ENCODE peak calls at places on chromosomes 3 and 15, in eight cellular contexts. One of them, this sample, is unnamed.

GRCh38 chr3:101972430-101973162 is 123.3 kb downstream of the NFKBIZ start:
- DNase-seq in BJ: no peak
- DNase-seq in CD8-positive, alpha-beta T cell: no peak
- DNase-seq in mucosa of descending colon: no peak
- DNase-seq in pancreas: no peak
- DNase-seq in tibial nerve: no peak
- DNase-seq in adrenal gland: no peak
- DNase-seq in cardiac muscle cell: no peak
- DNase-seq in this sample: no peak

GRCh38 chr3:187970106-187970505 is 183.9 kb upstream of the LPP start:
- DNase-seq in BJ: no peak
- DNase-seq in CD8-positive, alpha-beta T cell: no peak
- DNase-seq in mucosa of descending colon: no peak
- DNase-seq in pancreas: no peak
- DNase-seq in tibial nerve: no peak
- DNase-seq in adrenal gland: no peak
- DNase-seq in cardiac muscle cell: no peak
- DNase-seq in this sample: no peak

GRCh38 chr3:125028657-125029056 is 27.1 kb downstream of the HEG1 start:
- DNase-seq in BJ: no peak
- DNase-seq in CD8-positive, alpha-beta T cell: no peak
- DNase-seq in mucosa of descending colon: no peak
- DNase-seq in pancreas: no peak
- DNase-seq in tibial nerve: no peak
- DNase-seq in adrenal gland: no peak
- DNase-seq in cardiac muscle cell: no peak
- DNase-seq in this sample: no peak

GRCh38 chr3:190318666-190319065 is 3.6 kb downstream of the CLDN1 start:
- DNase-seq in BJ: no peak
- DNase-seq in CD8-positive, alpha-beta T cell: no peak
- DNase-seq in mucosa of descending colon: no peak
- DNase-seq in pancreas: no peak
- DNase-seq in tibial nerve: no peak
- DNase-seq in adrenal gland: no peak
- DNase-seq in cardiac muscle cell: no peak
- DNase-seq in this sample: no peak

GRCh38 chr15:34358367-34358766 is 8.6 kb downstream of the LPCAT4 start:
- DNase-seq in BJ: no peak
- DNase-seq in CD8-positive, alpha-beta T cell: no peak
- DNase-seq in mucosa of descending colon: no peak
- DNase-seq in pancreas: no peak
- DNase-seq in tibial nerve: no peak
- DNase-seq in adrenal gland: no peak
- DNase-seq in cardiac muscle cell: no peak
- DNase-seq in this sample: no peak

GRCh38 chr3:192637803-192638202 is 89.5 kb downstream of the FGF12 start:
- DNase-seq in BJ: no peak
- DNase-seq in CD8-positive, alpha-beta T cell: no peak
- DNase-seq in mucosa of descending colon: no peak
- DNase-seq in pancreas: no peak
- DNase-seq in tibial nerve: no peak
- DNase-seq in adrenal gland: no peak
- DNase-seq in cardiac muscle cell: no peak
- DNase-seq in this sample: no peak

GRCh38 chr15:40310001-40310959 is 2.5 kb upstream of the PLCB2 start:
- DNase-seq in BJ: no peak
- DNase-seq in CD8-positive, alpha-beta T cell: peak
- DNase-seq in mucosa of descending colon: peak
- DNase-seq in pancreas: peak
- DNase-seq in tibial nerve: no peak
- DNase-seq in adrenal gland: no peak
- DNase-seq in cardiac muscle cell: peak
- DNase-seq in this sample: peak

GRCh38 chr3:154177406-154177805 is 56.2 kb downstream of the ARHGEF26 start:
- DNase-seq in BJ: no peak
- DNase-seq in CD8-positive, alpha-beta T cell: no peak
- DNase-seq in mucosa of descending colon: no peak
- DNase-seq in pancreas: no peak
- DNase-seq in tibial nerve: no peak
- DNase-seq in adrenal gland: no peak
- DNase-seq in cardiac muscle cell: peak
- DNase-seq in this sample: no peak

GRCh38 chr3:42461762-42462161 is 40.7 kb upstream of the VIPR1 start:
- DNase-seq in BJ: no peak
- DNase-seq in CD8-positive, alpha-beta T cell: no peak
- DNase-seq in mucosa of descending colon: no peak
- DNase-seq in pancreas: no peak
- DNase-seq in tibial nerve: no peak
- DNase-seq in adrenal gland: no peak
- DNase-seq in cardiac muscle cell: no peak
- DNase-seq in this sample: no peak

GRCh38 chr15:64692166-64692565 is 83.2 kb downstream of the RBPMS2 start:
- DNase-seq in BJ: no peak
- DNase-seq in CD8-positive, alpha-beta T cell: no peak
- DNase-seq in mucosa of descending colon: no peak
- DNase-seq in pancreas: no peak
- DNase-seq in tibial nerve: no peak
- DNase-seq in adrenal gland: peak
- DNase-seq in cardiac muscle cell: no peak
- DNase-seq in this sample: no peak

GRCh38 chr3:36891651-36892268 is 53.1 kb downstream of the TRANK1 start:
- DNase-seq in BJ: no peak
- DNase-seq in CD8-positive, alpha-beta T cell: no peak
- DNase-seq in mucosa of descending colon: no peak
- DNase-seq in pancreas: no peak
- DNase-seq in tibial nerve: no peak
- DNase-seq in adrenal gland: no peak
- DNase-seq in cardiac muscle cell: no peak
- DNase-seq in this sample: peak

GRCh38 chr15:72227192-72227586 is 3.8 kb downstream of the PKM start:
- DNase-seq in BJ: no peak
- DNase-seq in CD8-positive, alpha-beta T cell: peak
- DNase-seq in mucosa of descending colon: no peak
- DNase-seq in pancreas: no peak
- DNase-seq in tibial nerve: no peak
- DNase-seq in adrenal gland: peak
- DNase-seq in cardiac muscle cell: no peak
- DNase-seq in this sample: peak

GRCh38 chr3:194323785-194324735 is 27.1 kb downstream of the CPN2 start:
- DNase-seq in BJ: no peak
- DNase-seq in CD8-positive, alpha-beta T cell: peak
- DNase-seq in mucosa of descending colon: peak
- DNase-seq in pancreas: no peak
- DNase-seq in tibial nerve: no peak
- DNase-seq in adrenal gland: peak
- DNase-seq in cardiac muscle cell: peak
- DNase-seq in this sample: peak

GRCh38 chr15:76286231-76286879 is 24.9 kb downstream of the ETFA start:
- DNase-seq in BJ: no peak
- DNase-seq in CD8-positive, alpha-beta T cell: peak
- DNase-seq in mucosa of descending colon: peak
- DNase-seq in pancreas: no peak
- DNase-seq in tibial nerve: no peak
- DNase-seq in adrenal gland: no peak
- DNase-seq in cardiac muscle cell: no peak
- DNase-seq in this sample: peak

GRCh38 chr3:100720423-100720822 is 11.1 kb downstream of the TFG start:
- DNase-seq in BJ: no peak
- DNase-seq in CD8-positive, alpha-beta T cell: no peak
- DNase-seq in mucosa of descending colon: no peak
- DNase-seq in pancreas: no peak
- DNase-seq in tibial nerve: no peak
- DNase-seq in adrenal gland: no peak
- DNase-seq in cardiac muscle cell: peak
- DNase-seq in this sample: no peak

GRCh38 chr15:48021336-48022086 is 99.3 kb upstream of the SLC24A5 start:
- DNase-seq in BJ: no peak
- DNase-seq in CD8-positive, alpha-beta T cell: no peak
- DNase-seq in mucosa of descending colon: no peak
- DNase-seq in pancreas: no peak
- DNase-seq in tibial nerve: no peak
- DNase-seq in adrenal gland: no peak
- DNase-seq in cardiac muscle cell: peak
- DNase-seq in this sample: no peak

GRCh38 chr3:198080521-198081384 is 120.7 kb downstream of the LMLN start:
- DNase-seq in BJ: no peak
- DNase-seq in CD8-positive, alpha-beta T cell: peak
- DNase-seq in mucosa of descending colon: peak
- DNase-seq in pancreas: peak
- DNase-seq in tibial nerve: no peak
- DNase-seq in adrenal gland: peak
- DNase-seq in cardiac muscle cell: peak
- DNase-seq in this sample: peak

GRCh38 chr3:191085091-191085490 is 114.0 kb upstream of the OSTN start:
- DNase-seq in BJ: no peak
- DNase-seq in CD8-positive, alpha-beta T cell: no peak
- DNase-seq in mucosa of descending colon: no peak
- DNase-seq in pancreas: no peak
- DNase-seq in tibial nerve: no peak
- DNase-seq in adrenal gland: no peak
- DNase-seq in cardiac muscle cell: no peak
- DNase-seq in this sample: no peak

GRCh38 chr3:159951580-159951979 is 37.1 kb upstream of the IL12A start:
- DNase-seq in BJ: no peak
- DNase-seq in CD8-positive, alpha-beta T cell: no peak
- DNase-seq in mucosa of descending colon: no peak
- DNase-seq in pancreas: no peak
- DNase-seq in tibial nerve: no peak
- DNase-seq in adrenal gland: no peak
- DNase-seq in cardiac muscle cell: no peak
- DNase-seq in this sample: no peak

GRCh38 chr3:141979050-141979671 is 102.7 kb downstream of the ATP1B3 start:
- DNase-seq in BJ: peak
- DNase-seq in CD8-positive, alpha-beta T cell: no peak
- DNase-seq in mucosa of descending colon: no peak
- DNase-seq in pancreas: no peak
- DNase-seq in tibial nerve: no peak
- DNase-seq in adrenal gland: no peak
- DNase-seq in cardiac muscle cell: no peak
- DNase-seq in this sample: no peak

GRCh38 chr3:186132487-186132886 is 23.6 kb upstream of the ETV5 start:
- DNase-seq in BJ: no peak
- DNase-seq in CD8-positive, alpha-beta T cell: no peak
- DNase-seq in mucosa of descending colon: no peak
- DNase-seq in pancreas: no peak
- DNase-seq in tibial nerve: no peak
- DNase-seq in adrenal gland: no peak
- DNase-seq in cardiac muscle cell: no peak
- DNase-seq in this sample: no peak

GRCh38 chr3:141260131-141260927 is 28.7 kb downstream of the PXYLP1 start:
- DNase-seq in BJ: no peak
- DNase-seq in CD8-positive, alpha-beta T cell: no peak
- DNase-seq in mucosa of descending colon: no peak
- DNase-seq in pancreas: no peak
- DNase-seq in tibial nerve: no peak
- DNase-seq in adrenal gland: no peak
- DNase-seq in cardiac muscle cell: no peak
- DNase-seq in this sample: no peak

GRCh38 chr3:23633261-23633960 is 172.3 kb upstream of the UBE2E1 start:
- DNase-seq in BJ: no peak
- DNase-seq in CD8-positive, alpha-beta T cell: no peak
- DNase-seq in mucosa of descending colon: no peak
- DNase-seq in pancreas: no peak
- DNase-seq in tibial nerve: no peak
- DNase-seq in adrenal gland: no peak
- DNase-seq in cardiac muscle cell: no peak
- DNase-seq in this sample: no peak

GRCh38 chr15:32787949-32788348 is 70.1 kb downstream of the GREM1 start:
- DNase-seq in BJ: no peak
- DNase-seq in CD8-positive, alpha-beta T cell: no peak
- DNase-seq in mucosa of descending colon: no peak
- DNase-seq in pancreas: no peak
- DNase-seq in tibial nerve: no peak
- DNase-seq in adrenal gland: no peak
- DNase-seq in cardiac muscle cell: no peak
- DNase-seq in this sample: no peak

DNA sequence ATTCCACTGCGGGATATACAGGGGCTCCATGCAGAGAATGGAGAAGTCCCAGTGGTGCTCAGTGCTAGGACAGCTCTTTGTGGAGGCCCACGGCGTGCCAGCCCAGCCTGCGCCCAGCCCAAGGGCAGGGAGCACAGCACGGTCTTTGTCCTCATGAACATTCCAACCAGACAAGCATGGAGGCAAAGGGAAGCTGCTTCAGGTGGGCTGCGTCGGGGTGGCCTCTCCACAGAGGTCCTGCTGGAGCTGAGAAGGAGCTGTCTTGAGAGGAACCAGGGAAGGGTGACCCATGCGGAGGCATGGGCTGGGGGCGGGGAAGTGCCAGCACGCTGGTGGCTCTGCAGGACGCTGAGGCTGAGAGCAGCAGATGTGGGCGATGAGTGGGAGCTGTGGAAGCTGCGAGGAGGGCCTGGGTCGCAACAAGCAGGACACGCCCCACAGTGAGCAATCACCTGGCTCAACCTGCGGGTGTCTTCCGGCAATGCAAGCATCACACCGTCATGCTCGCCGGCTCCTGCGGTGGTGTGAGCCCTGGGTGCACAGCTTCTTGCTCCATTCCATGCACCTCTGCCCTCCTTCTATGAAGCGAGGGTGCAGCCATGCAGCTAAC is 14.0 kb upstream of the KLF15 start:
- DNase-seq in BJ: no peak
- DNase-seq in CD8-positive, alpha-beta T cell: no peak
- DNase-seq in mucosa of descending colon: no peak
- DNase-seq in pancreas: peak
- DNase-seq in tibial nerve: no peak
- DNase-seq in adrenal gland: no peak
- DNase-seq in cardiac muscle cell: no peak
- DNase-seq in this sample: no peak
- H3K4me3 ChIP-seq in BJ: no peak
- H3K4me3 ChIP-seq in CD8-positive, alpha-beta T cell: no peak
- H3K4me3 ChIP-seq in mucosa of descending colon: no peak
- H3K4me3 ChIP-seq in pancreas: no peak
- H3K4me3 ChIP-seq in tibial nerve: no peak
- H3K4me3 ChIP-seq in adrenal gland: no peak
- H3K4me3 ChIP-seq in cardiac muscle cell: no peak
- H3K4me3 ChIP-seq in this sample: no peak

GRCh38 chr15:70974004-70974832 is 81.6 kb downstream of the LRRC49 start:
- DNase-seq in BJ: peak
- DNase-seq in CD8-positive, alpha-beta T cell: no peak
- DNase-seq in mucosa of descending colon: peak
- DNase-seq in pancreas: no peak
- DNase-seq in tibial nerve: no peak
- DNase-seq in adrenal gland: no peak
- DNase-seq in cardiac muscle cell: peak
- DNase-seq in this sample: peak
- TF ChIP-seq CTCF in BJ: peak
- TF ChIP-seq CTCF in CD8-positive, alpha-beta T cell: no peak
- TF ChIP-seq CTCF in mucosa of descending colon: no peak
- TF ChIP-seq CTCF in pancreas: no peak
- TF ChIP-seq CTCF in tibial nerve: no peak
- TF ChIP-seq CTCF in adrenal gland: peak
- TF ChIP-seq CTCF in cardiac muscle cell: peak
- TF ChIP-seq CTCF in this sample: peak

GRCh38 chr3:46110701-46111493 is 83.6 kb upstream of the XCR1 start:
- DNase-seq in BJ: no peak
- DNase-seq in CD8-positive, alpha-beta T cell: no peak
- DNase-seq in mucosa of descending colon: peak
- DNase-seq in pancreas: no peak
- DNase-seq in tibial nerve: no peak
- DNase-seq in adrenal gland: peak
- DNase-seq in cardiac muscle cell: no peak
- DNase-seq in this sample: peak
- H3K4me3 ChIP-seq in BJ: no peak
- H3K4me3 ChIP-seq in CD8-positive, alpha-beta T cell: no peak
- H3K4me3 ChIP-seq in mucosa of descending colon: no peak
- H3K4me3 ChIP-seq in pancreas: no peak
- H3K4me3 ChIP-seq in tibial nerve: no peak
- H3K4me3 ChIP-seq in adrenal gland: no peak
- H3K4me3 ChIP-seq in cardiac muscle cell: no peak
- H3K4me3 ChIP-seq in this sample: no peak

GRCh38 chr3:58560771-58561311 is 16.4 kb downstream of the FAM107A start:
- DNase-seq in BJ: peak
- DNase-seq in CD8-positive, alpha-beta T cell: no peak
- DNase-seq in mucosa of descending colon: no peak
- DNase-seq in pancreas: no peak
- DNase-seq in tibial nerve: no peak
- DNase-seq in adrenal gland: no peak
- DNase-seq in cardiac muscle cell: peak
- DNase-seq in this sample: no peak
- TF ChIP-seq CTCF in BJ: peak
- TF ChIP-seq CTCF in CD8-positive, alpha-beta T cell: no peak
- TF ChIP-seq CTCF in mucosa of descending colon: no peak
- TF ChIP-seq CTCF in pancreas: no peak
- TF ChIP-seq CTCF in tibial nerve: no peak
- TF ChIP-seq CTCF in adrenal gland: peak
- TF ChIP-seq CTCF in cardiac muscle cell: peak
- TF ChIP-seq CTCF in this sample: no peak

This sample was measured in GM12865.